ENCODE peak calls at places on chromosomes 3 and 15, in five cellular contexts. Q is K562, L is adrenal gland, W is stomach, J is A549. S is an unnamed sample. For H3K9me3, the result is how much of the 10 kb centered on the place peaks cover.

GRCh38 chr3:73550011-73550410 is 74.7 kb downstream of the PDZRN3 start:
- DNase-seq in Q (no peak), L (no peak), W (no peak), J (no peak), S (no peak)

GRCh38 chr3:108099203-108099602 is 8.4 kb upstream of the CD47 start:
- DNase-seq in Q (peak), L (no peak), W (no peak), J (no peak), S (no peak)

GRCh38 chr3:151421956-151422355 is 37.4 kb upstream of the P2RY12 start:
- DNase-seq in Q (no peak), L (no peak), W (no peak), J (no peak), S (no peak)

GRCh38 chr3:15478300-15478979 is 43.1 kb downstream of the COLQ start:
- DNase-seq in Q (no peak), L (peak), W (no peak), J (no peak), S (no peak)

GRCh38 chr3:162764672-162765071 is 1268.1 kb downstream of the OTOL1 start:
- DNase-seq in Q (no peak), L (no peak), W (no peak), J (no peak), S (no peak)

GRCh38 chr3:31065765-31066164 is 171.3 kb upstream of the GADL1 start:
- DNase-seq in Q (no peak), L (no peak), W (no peak), J (no peak), S (no peak)

GRCh38 chr3:14403636-14404395 is 1.4 kb downstream of the SLC6A6 start:
- DNase-seq in Q (peak), L (peak), W (peak), J (no peak), S (peak)

GRCh38 chr3:97793415-97794019 is 28.3 kb upstream of the CRYBG3 start:
- DNase-seq in Q (peak), L (no peak), W (no peak), J (peak), S (no peak)

GRCh38 chr15:31457161-31457560 is 130.5 kb downstream of the KLF13 start:
- DNase-seq in Q (no peak), L (peak), W (no peak), J (no peak), S (no peak)

GRCh38 chr3:20904674-20905073 is 718.7 kb upstream of the SGO1 start:
- DNase-seq in Q (peak), L (no peak), W (no peak), J (no peak), S (no peak)

GRCh38 chr3:20898962-20899361 is 713.0 kb upstream of the SGO1 start:
- DNase-seq in Q (no peak), L (no peak), W (no peak), J (no peak), S (no peak)
- H3K9me3 ChIP-seq in Q (under half), L (under half), W (under half), J (under half), S (under half)

GRCh38 chr3:8501388-8502131 is at the start of gene LMCD1:
- DNase-seq in Q (peak), L (peak), W (peak), J (peak), S (peak)
- TF ChIP-seq POLR2A in Q (no peak), L (peak), W (no peak), J (peak), S (no peak)

DNA sequence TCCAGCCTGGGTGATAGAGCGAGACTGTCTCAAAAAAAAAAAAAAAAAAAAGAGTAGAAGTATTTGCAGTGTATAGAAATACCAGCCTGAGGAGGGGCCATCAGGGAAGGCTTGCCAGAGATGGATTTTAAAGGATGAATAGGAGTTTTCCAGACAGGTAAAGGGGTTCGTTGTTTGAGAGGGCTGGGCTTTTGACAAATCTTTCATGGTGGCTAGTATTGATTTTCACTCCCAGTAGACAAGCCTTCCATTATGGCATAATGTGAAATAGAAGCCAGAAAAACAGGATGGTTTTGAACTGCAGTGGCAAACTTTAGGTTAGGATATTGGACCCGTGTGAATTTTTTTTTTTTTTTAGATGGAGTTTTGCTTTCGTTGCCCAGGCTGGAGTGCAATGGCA is 3.6 kb downstream of the PTPN23 start:
- DNase-seq in Q (no peak), L (no peak), W (no peak), J (no peak), S (no peak)
- H3K27ac ChIP-seq in Q (no peak), L (peak), W (no peak), J (no peak), S (no peak)

GRCh38 chr15:25065286-25065685 is 110.5 kb downstream of the SNRPN start:
- DNase-seq in Q (no peak), L (peak), W (no peak), J (no peak), S (no peak)
- H3K9me3 ChIP-seq in Q (under half), L (under half), W (half or more), J (half or more), S (under half)

GRCh38 chr15:90660195-90660995 is 56.8 kb upstream of the BLM start:
- DNase-seq in Q (peak), L (peak), W (peak), J (peak), S (no peak)
- TF ChIP-seq POLR2A in Q (peak), L (no peak), W (no peak), J (no peak), S (no peak)